ENCODE peak calls at places on chromosomes 16 and 17, in eight cellular contexts. One of them, this sample, is unnamed.

GRCh38 chr17:75159196-75160031 is 5.1 kb upstream of the JPT1 start:
- DNase-seq in brain microvascular endothelial cell: peak
- DNase-seq in H54: peak
- DNase-seq in OCI-LY7: no peak
- DNase-seq in fibroblast of pulmonary artery: peak
- DNase-seq in KBM-7: no peak
- DNase-seq in AG10803: no peak
- DNase-seq in CD8-positive, alpha-beta memory T cell: no peak
- DNase-seq in this sample: peak

GRCh38 chr17:73072254-73072962 is 20.1 kb downstream of the SLC39A11 start:
- DNase-seq in fibroblast of pulmonary artery: no peak
- DNase-seq in CD8-positive, alpha-beta memory T cell: no peak
- DNase-seq in H54: no peak
- DNase-seq in AG10803: no peak
- DNase-seq in KBM-7: peak
- DNase-seq in brain microvascular endothelial cell: no peak
- DNase-seq in OCI-LY7: no peak
- DNase-seq in this sample: no peak

GRCh38 chr16:84699147-84699711 is 571 bp upstream of the USP10 start:
- DNase-seq in CD8-positive, alpha-beta memory T cell: no peak
- DNase-seq in KBM-7: no peak
- DNase-seq in fibroblast of pulmonary artery: no peak
- DNase-seq in brain microvascular endothelial cell: no peak
- DNase-seq in OCI-LY7: no peak
- DNase-seq in AG10803: no peak
- DNase-seq in H54: no peak
- DNase-seq in this sample: no peak

GRCh38 chr17:17535957-17536356 is 39.8 kb upstream of the RASD1 start:
- DNase-seq in KBM-7: no peak
- DNase-seq in brain microvascular endothelial cell: peak
- DNase-seq in CD8-positive, alpha-beta memory T cell: no peak
- DNase-seq in H54: no peak
- DNase-seq in OCI-LY7: no peak
- DNase-seq in AG10803: peak
- DNase-seq in fibroblast of pulmonary artery: peak
- DNase-seq in this sample: peak

GRCh38 chr17:74949455-74950115 is 13.9 kb downstream of the OTOP3 start:
- DNase-seq in brain microvascular endothelial cell: no peak
- DNase-seq in fibroblast of pulmonary artery: no peak
- DNase-seq in AG10803: no peak
- DNase-seq in OCI-LY7: no peak
- DNase-seq in KBM-7: no peak
- DNase-seq in CD8-positive, alpha-beta memory T cell: no peak
- DNase-seq in H54: no peak
- DNase-seq in this sample: no peak

GRCh38 chr17:9229160-9229825 is 208.0 kb downstream of the NTN1 start:
- DNase-seq in KBM-7: no peak
- DNase-seq in fibroblast of pulmonary artery: no peak
- DNase-seq in H54: no peak
- DNase-seq in brain microvascular endothelial cell: no peak
- DNase-seq in CD8-positive, alpha-beta memory T cell: no peak
- DNase-seq in AG10803: no peak
- DNase-seq in OCI-LY7: no peak
- DNase-seq in this sample: no peak

GRCh38 chr16:89037261-89038152 is 56.1 kb upstream of the ACSF3 start:
- DNase-seq in brain microvascular endothelial cell: peak
- DNase-seq in KBM-7: peak
- DNase-seq in AG10803: peak
- DNase-seq in fibroblast of pulmonary artery: peak
- DNase-seq in CD8-positive, alpha-beta memory T cell: no peak
- DNase-seq in OCI-LY7: peak
- DNase-seq in H54: no peak
- DNase-seq in this sample: peak

GRCh38 chr17:78762007-78762406 is 20.1 kb downstream of the CYTH1 start:
- DNase-seq in CD8-positive, alpha-beta memory T cell: no peak
- DNase-seq in OCI-LY7: no peak
- DNase-seq in KBM-7: no peak
- DNase-seq in H54: no peak
- DNase-seq in brain microvascular endothelial cell: no peak
- DNase-seq in AG10803: no peak
- DNase-seq in fibroblast of pulmonary artery: peak
- DNase-seq in this sample: peak

GRCh38 chr16:27449434-27450188 is 47.6 kb downstream of the IL21R start:
- DNase-seq in CD8-positive, alpha-beta memory T cell: peak
- DNase-seq in brain microvascular endothelial cell: no peak
- DNase-seq in OCI-LY7: peak
- DNase-seq in KBM-7: peak
- DNase-seq in fibroblast of pulmonary artery: no peak
- DNase-seq in H54: no peak
- DNase-seq in AG10803: no peak
- DNase-seq in this sample: no peak

GRCh38 chr17:39695089-39695474 is 4.8 kb upstream of the ERBB2 start:
- DNase-seq in fibroblast of pulmonary artery: no peak
- DNase-seq in brain microvascular endothelial cell: no peak
- DNase-seq in KBM-7: no peak
- DNase-seq in H54: no peak
- DNase-seq in AG10803: no peak
- DNase-seq in CD8-positive, alpha-beta memory T cell: no peak
- DNase-seq in OCI-LY7: no peak
- DNase-seq in this sample: no peak

GRCh38 chr17:70242781-70243437 is 73.6 kb downstream of the KCNJ2 start:
- DNase-seq in OCI-LY7: no peak
- DNase-seq in KBM-7: no peak
- DNase-seq in fibroblast of pulmonary artery: no peak
- DNase-seq in CD8-positive, alpha-beta memory T cell: no peak
- DNase-seq in brain microvascular endothelial cell: no peak
- DNase-seq in H54: no peak
- DNase-seq in AG10803: no peak
- DNase-seq in this sample: no peak

GRCh38 chr16:57380671-57381462 is 8.6 kb downstream of the CX3CL1 start:
- DNase-seq in KBM-7: peak
- DNase-seq in brain microvascular endothelial cell: peak
- DNase-seq in AG10803: no peak
- DNase-seq in H54: no peak
- DNase-seq in CD8-positive, alpha-beta memory T cell: no peak
- DNase-seq in OCI-LY7: no peak
- DNase-seq in fibroblast of pulmonary artery: peak
- DNase-seq in this sample: peak

GRCh38 chr17:76075364-76076099 is 951 bp downstream of the GALR2 start:
- DNase-seq in CD8-positive, alpha-beta memory T cell: no peak
- DNase-seq in H54: no peak
- DNase-seq in fibroblast of pulmonary artery: no peak
- DNase-seq in AG10803: no peak
- DNase-seq in KBM-7: peak
- DNase-seq in OCI-LY7: no peak
- DNase-seq in brain microvascular endothelial cell: no peak
- DNase-seq in this sample: no peak

GRCh38 chr17:80605326-80606066 is 60.9 kb downstream of the RPTOR start:
- DNase-seq in CD8-positive, alpha-beta memory T cell: no peak
- DNase-seq in KBM-7: peak
- DNase-seq in fibroblast of pulmonary artery: no peak
- DNase-seq in AG10803: no peak
- DNase-seq in H54: peak
- DNase-seq in brain microvascular endothelial cell: peak
- DNase-seq in OCI-LY7: peak
- DNase-seq in this sample: peak